ENCODE peak calls at places on chromosomes 4 and X, in ten cellular contexts. One of them, this sample, is unnamed.

GRCh38 chrX:45795546-45795945 is 594.9 kb upstream of the DIPK2B start:
- DNase-seq in right lobe of liver: no peak
- DNase-seq in breast epithelium: no peak
- DNase-seq in NB4: no peak
- DNase-seq in gastrocnemius medialis: no peak
- DNase-seq in A549: no peak
- DNase-seq in IMR-90: no peak
- DNase-seq in K562: no peak
- DNase-seq in Peyer's patch: no peak
- DNase-seq in uterus: no peak
- DNase-seq in this sample: no peak

GRCh38 chr4:41418444-41418843 is 119.5 kb upstream of the LIMCH1 start:
- DNase-seq in IMR-90: peak; percentile 16
- DNase-seq in A549: no peak
- DNase-seq in K562: no peak
- DNase-seq in Peyer's patch: no peak
- DNase-seq in right lobe of liver: no peak
- DNase-seq in uterus: no peak
- DNase-seq in gastrocnemius medialis: peak; percentile 75
- DNase-seq in breast epithelium: peak; percentile 64
- DNase-seq in NB4: no peak
- DNase-seq in this sample: peak; percentile 38

GRCh38 chr4:139692300-139693012 is 26.8 kb downstream of the MGST2 start:
- DNase-seq in uterus: no peak
- DNase-seq in Peyer's patch: no peak
- DNase-seq in breast epithelium: no peak
- DNase-seq in right lobe of liver: no peak
- DNase-seq in gastrocnemius medialis: peak; percentile 33
- DNase-seq in K562: no peak
- DNase-seq in NB4: peak; percentile 17
- DNase-seq in IMR-90: no peak
- DNase-seq in A549: no peak
- DNase-seq in this sample: no peak

GRCh38 chr4:11507920-11508319 is 79.2 kb upstream of the HS3ST1 start:
- DNase-seq in breast epithelium: no peak
- DNase-seq in gastrocnemius medialis: no peak
- DNase-seq in right lobe of liver: no peak
- DNase-seq in NB4: no peak
- DNase-seq in K562: no peak
- DNase-seq in uterus: no peak
- DNase-seq in A549: no peak
- DNase-seq in Peyer's patch: no peak
- DNase-seq in IMR-90: no peak
- DNase-seq in this sample: peak; percentile 19

GRCh38 chr4:14022428-14022827 is 394.9 kb upstream of the BOD1L1 start:
- DNase-seq in right lobe of liver: no peak
- DNase-seq in NB4: no peak
- DNase-seq in breast epithelium: no peak
- DNase-seq in Peyer's patch: no peak
- DNase-seq in gastrocnemius medialis: no peak
- DNase-seq in IMR-90: peak; percentile 50
- DNase-seq in uterus: no peak
- DNase-seq in K562: no peak
- DNase-seq in A549: no peak
- DNase-seq in this sample: no peak

GRCh38 chr4:169773889-169774288 is 16.1 kb upstream of the HPF1 start:
- DNase-seq in IMR-90: no peak
- DNase-seq in Peyer's patch: no peak
- DNase-seq in A549: no peak
- DNase-seq in NB4: no peak
- DNase-seq in uterus: no peak
- DNase-seq in breast epithelium: no peak
- DNase-seq in K562: no peak
- DNase-seq in right lobe of liver: no peak
- DNase-seq in gastrocnemius medialis: no peak
- DNase-seq in this sample: no peak

GRCh38 chr4:7212101-7212674 is 19.9 kb downstream of the SORCS2 start:
- DNase-seq in breast epithelium: no peak
- DNase-seq in NB4: no peak
- DNase-seq in IMR-90: no peak
- DNase-seq in A549: no peak
- DNase-seq in gastrocnemius medialis: no peak
- DNase-seq in K562: no peak
- DNase-seq in right lobe of liver: peak; percentile 56
- DNase-seq in Peyer's patch: no peak
- DNase-seq in uterus: no peak
- DNase-seq in this sample: no peak

GRCh38 chr4:30103455-30103854 is 616.7 kb upstream of the PCDH7 start:
- DNase-seq in uterus: no peak
- DNase-seq in NB4: no peak
- DNase-seq in Peyer's patch: no peak
- DNase-seq in K562: no peak
- DNase-seq in gastrocnemius medialis: no peak
- DNase-seq in breast epithelium: no peak
- DNase-seq in IMR-90: peak; percentile 31
- DNase-seq in A549: no peak
- DNase-seq in right lobe of liver: no peak
- DNase-seq in this sample: no peak

GRCh38 chr4:56410247-56410646 is 23.0 kb upstream of the AASDH start:
- DNase-seq in gastrocnemius medialis: peak; percentile 4
- DNase-seq in right lobe of liver: no peak
- DNase-seq in uterus: peak; percentile 72
- DNase-seq in K562: no peak
- DNase-seq in NB4: peak; percentile 29
- DNase-seq in breast epithelium: no peak
- DNase-seq in IMR-90: peak; percentile 98
- DNase-seq in A549: peak; percentile 47
- DNase-seq in Peyer's patch: no peak
- DNase-seq in this sample: peak; percentile 83

GRCh38 chr4:138111462-138112000 is 130.6 kb downstream of the SLC7A11 start:
- DNase-seq in breast epithelium: no peak
- DNase-seq in A549: no peak
- DNase-seq in gastrocnemius medialis: no peak
- DNase-seq in Peyer's patch: no peak
- DNase-seq in right lobe of liver: no peak
- DNase-seq in IMR-90: peak; percentile 29
- DNase-seq in K562: no peak
- DNase-seq in NB4: no peak
- DNase-seq in uterus: no peak
- DNase-seq in this sample: no peak

GRCh38 chr4:76801621-76802545 is 96.1 kb downstream of the SOWAHB start:
- DNase-seq in uterus: peak; percentile 35
- DNase-seq in Peyer's patch: no peak
- DNase-seq in A549: no peak
- DNase-seq in NB4: no peak
- DNase-seq in right lobe of liver: peak; percentile 24
- DNase-seq in gastrocnemius medialis: no peak
- DNase-seq in breast epithelium: no peak
- DNase-seq in IMR-90: no peak
- DNase-seq in K562: no peak
- DNase-seq in this sample: no peak

GRCh38 chrX:38313190-38313589 is 14.1 kb downstream of the RPGR start:
- DNase-seq in IMR-90: peak; percentile 55
- DNase-seq in uterus: no peak
- DNase-seq in Peyer's patch: no peak
- DNase-seq in K562: no peak
- DNase-seq in breast epithelium: no peak
- DNase-seq in A549: no peak
- DNase-seq in NB4: no peak
- DNase-seq in gastrocnemius medialis: no peak
- DNase-seq in right lobe of liver: no peak
- DNase-seq in this sample: no peak

GRCh38 chr4:19063662-19064061 is 1042.1 kb upstream of the LCORL start:
- DNase-seq in IMR-90: no peak
- DNase-seq in A549: no peak
- DNase-seq in right lobe of liver: no peak
- DNase-seq in NB4: no peak
- DNase-seq in breast epithelium: no peak
- DNase-seq in gastrocnemius medialis: no peak
- DNase-seq in Peyer's patch: no peak
- DNase-seq in uterus: no peak
- DNase-seq in K562: no peak
- DNase-seq in this sample: no peak

GRCh38 chrX:150364347-150365050 is 1.4 kb downstream of the MAMLD1 start:
- DNase-seq in NB4: peak; percentile 46
- DNase-seq in right lobe of liver: peak; percentile 34
- DNase-seq in K562: no peak
- DNase-seq in uterus: no peak
- DNase-seq in Peyer's patch: no peak
- DNase-seq in gastrocnemius medialis: no peak
- DNase-seq in breast epithelium: no peak
- DNase-seq in IMR-90: peak; percentile 6
- DNase-seq in A549: no peak
- DNase-seq in this sample: peak; percentile 23
- H3K4me3 ChIP-seq in NB4: no peak overlapping the region
- H3K4me3 ChIP-seq in right lobe of liver: peak overlapping the region; percentile 54
- H3K4me3 ChIP-seq in K562: no peak overlapping the region
- H3K4me3 ChIP-seq in uterus: peak overlapping the region; percentile 61
- H3K4me3 ChIP-seq in Peyer's patch: peak overlapping the region; percentile 58
- H3K4me3 ChIP-seq in gastrocnemius medialis: peak overlapping the region; percentile 74
- H3K4me3 ChIP-seq in breast epithelium: peak overlapping the region; percentile 59
- H3K4me3 ChIP-seq in IMR-90: peak overlapping the region; percentile 83
- H3K4me3 ChIP-seq in A549: peak overlapping the region; percentile 66
- H3K4me3 ChIP-seq in this sample: peak overlapping the region; percentile 5

DNA sequence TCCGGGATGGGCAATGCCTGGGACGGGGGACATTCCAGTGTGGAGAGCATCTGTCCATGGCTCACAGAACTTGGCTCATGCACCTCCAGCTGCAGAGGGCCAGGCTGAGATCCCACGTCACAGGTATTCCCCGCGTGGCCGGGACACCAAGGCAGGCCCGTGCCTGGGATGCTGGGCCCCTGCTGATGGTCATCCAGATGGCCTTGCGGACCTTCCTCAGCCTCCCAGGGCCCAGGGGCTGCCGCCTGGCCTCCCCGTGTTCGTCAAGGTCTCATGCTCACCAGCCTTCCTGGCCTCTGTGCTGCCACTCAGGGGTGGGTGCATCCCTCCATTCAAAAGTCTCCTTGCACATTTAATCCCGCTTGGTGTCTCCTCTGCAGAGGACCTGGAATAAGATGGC is 40.9 kb upstream of the LRPAP1 start:
- DNase-seq in A549: no peak
- DNase-seq in uterus: no peak
- DNase-seq in gastrocnemius medialis: no peak
- DNase-seq in breast epithelium: no peak
- DNase-seq in right lobe of liver: no peak
- DNase-seq in NB4: no peak
- DNase-seq in Peyer's patch: no peak
- DNase-seq in K562: no peak
- DNase-seq in IMR-90: no peak
- DNase-seq in this sample: no peak
- TF ChIP-seq POLR2A in A549: no peak
- TF ChIP-seq POLR2A in uterus: no peak
- TF ChIP-seq POLR2A in gastrocnemius medialis: no peak
- TF ChIP-seq POLR2A in breast epithelium: no peak
- TF ChIP-seq POLR2A in right lobe of liver: no peak
- TF ChIP-seq POLR2A in NB4: no peak
- TF ChIP-seq POLR2A in Peyer's patch: no peak
- TF ChIP-seq POLR2A in K562: no peak
- TF ChIP-seq POLR2A in IMR-90: no peak
- TF ChIP-seq POLR2A in this sample: no peak

GRCh38 chr4:87465739-87466366 is 43.5 kb downstream of the NUDT9 start:
- DNase-seq in gastrocnemius medialis: no peak
- DNase-seq in right lobe of liver: no peak
- DNase-seq in uterus: no peak
- DNase-seq in NB4: peak; percentile 65
- DNase-seq in Peyer's patch: no peak
- DNase-seq in breast epithelium: no peak
- DNase-seq in IMR-90: peak; percentile 69
- DNase-seq in A549: peak; percentile 6
- DNase-seq in K562: peak; percentile 18
- DNase-seq in this sample: peak; percentile 13

GRCh38 chr4:87469390-87469789 is 47.0 kb downstream of the NUDT9 start:
- DNase-seq in right lobe of liver: no peak
- DNase-seq in uterus: no peak
- DNase-seq in A549: no peak
- DNase-seq in NB4: no peak
- DNase-seq in breast epithelium: no peak
- DNase-seq in K562: no peak
- DNase-seq in Peyer's patch: no peak
- DNase-seq in gastrocnemius medialis: no peak
- DNase-seq in IMR-90: no peak
- DNase-seq in this sample: no peak
- TF ChIP-seq CTCF in right lobe of liver: no peak
- TF ChIP-seq CTCF in uterus: no peak
- TF ChIP-seq CTCF in A549: no peak
- TF ChIP-seq CTCF in NB4: no peak
- TF ChIP-seq CTCF in breast epithelium: no peak
- TF ChIP-seq CTCF in K562: no peak
- TF ChIP-seq CTCF in Peyer's patch: no peak
- TF ChIP-seq CTCF in gastrocnemius medialis: no peak
- TF ChIP-seq CTCF in IMR-90: no peak
- TF ChIP-seq CTCF in this sample: no peak

GRCh38 chrX:74421181-74422028 is at the start of gene SLC16A2:
- DNase-seq in IMR-90: peak; percentile 79
- DNase-seq in breast epithelium: peak; percentile 72
- DNase-seq in K562: no peak
- DNase-seq in gastrocnemius medialis: peak; percentile 41
- DNase-seq in NB4: peak; percentile 93
- DNase-seq in right lobe of liver: peak; percentile 79
- DNase-seq in A549: peak; percentile 72
- DNase-seq in uterus: peak; percentile 83
- DNase-seq in Peyer's patch: peak; percentile 31
- DNase-seq in this sample: peak; percentile 74

GRCh38 chrX:74420194-74421035 is 878 bp upstream of the SLC16A2 start:
- DNase-seq in A549: peak; percentile 60
- DNase-seq in uterus: peak; percentile 78
- DNase-seq in right lobe of liver: peak; percentile 78
- DNase-seq in K562: no peak
- DNase-seq in breast epithelium: peak; percentile 57
- DNase-seq in gastrocnemius medialis: peak; percentile 19
- DNase-seq in IMR-90: peak; percentile 48
- DNase-seq in Peyer's patch: no peak
- DNase-seq in NB4: peak; percentile 21
- DNase-seq in this sample: peak; percentile 71

GRCh38 chrX:74422576-74423288 is 1.4 kb downstream of the SLC16A2 start:
- DNase-seq in A549: no peak
- DNase-seq in Peyer's patch: no peak
- DNase-seq in K562: no peak
- DNase-seq in breast epithelium: peak; percentile 52
- DNase-seq in IMR-90: peak; percentile 66
- DNase-seq in gastrocnemius medialis: peak; percentile 5
- DNase-seq in NB4: peak; percentile 66
- DNase-seq in uterus: peak; percentile 58
- DNase-seq in right lobe of liver: peak; percentile 63
- DNase-seq in this sample: peak; percentile 65

GRCh38 chrX:74423289-74423985 is 2.1 kb downstream of the SLC16A2 start:
- DNase-seq in gastrocnemius medialis: no peak
- DNase-seq in A549: no peak
- DNase-seq in breast epithelium: no peak
- DNase-seq in uterus: no peak
- DNase-seq in right lobe of liver: no peak
- DNase-seq in NB4: no peak
- DNase-seq in Peyer's patch: no peak
- DNase-seq in K562: no peak
- DNase-seq in IMR-90: no peak
- DNase-seq in this sample: peak; percentile 2

DNA sequence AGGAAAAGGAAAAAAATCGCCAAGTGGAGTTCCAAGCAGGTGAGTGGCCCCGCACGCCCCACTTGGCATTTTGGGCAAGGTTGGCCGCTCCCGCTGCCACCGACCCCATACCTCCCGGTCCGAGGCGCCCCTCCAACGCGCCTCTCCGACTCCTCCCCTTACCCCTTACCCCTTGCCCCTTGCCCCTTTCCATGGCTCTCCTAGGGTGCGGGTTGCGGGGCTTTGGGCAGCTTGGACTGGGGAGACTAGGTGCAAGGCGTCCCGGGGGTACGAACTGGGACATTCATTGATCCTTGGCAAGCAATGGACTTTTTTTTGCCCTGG is 698 bp downstream of the SLC16A2 start:
- DNase-seq in breast epithelium: no peak
- DNase-seq in A549: no peak
- DNase-seq in NB4: peak; percentile 4
- DNase-seq in K562: no peak
- DNase-seq in uterus: no peak
- DNase-seq in gastrocnemius medialis: no peak
- DNase-seq in Peyer's patch: no peak
- DNase-seq in IMR-90: no peak
- DNase-seq in right lobe of liver: no peak
- DNase-seq in this sample: no peak
- H3K4me3 ChIP-seq in breast epithelium: peak overlapping the region; percentile 50
- H3K4me3 ChIP-seq in A549: peak overlapping the region; percentile 70
- H3K4me3 ChIP-seq in NB4: peak overlapping the region; percentile 50
- H3K4me3 ChIP-seq in K562: no peak overlapping the region
- H3K4me3 ChIP-seq in uterus: peak overlapping the region; percentile 54
- H3K4me3 ChIP-seq in gastrocnemius medialis: peak overlapping the region; percentile 56
- H3K4me3 ChIP-seq in Peyer's patch: peak overlapping the region; percentile 59
- H3K4me3 ChIP-seq in IMR-90: peak overlapping the region; percentile 58
- H3K4me3 ChIP-seq in right lobe of liver: peak overlapping the region; percentile 59
- H3K4me3 ChIP-seq in this sample: no peak overlapping the region